ENCODE peak calls at places on chromosomes 1 and 21, in nine cellular contexts. N is endothelial cell; W is HL-60; I is choroid plexus epithelial cell; R is amygdala; F is activated CD8-positive, alpha-beta T cell treated with anti-CD3 and anti-CD28 coated beads for 36 hours; H is stimulated activated CD4-positive, alpha-beta T cell treated with anti-CD3 and anti-CD28 coated beads, Interleukin-2, amount 100 ng/mL, for 48 hours; Y is activated naive CD4-positive, alpha-beta T cell treated with Interleukin-2 at 50 U/mL for 16 hours; D is GM20000. T is an unnamed sample.
A peak's percentile ranks its signal among the peaks of the same experiment; 100 is the strongest.

GRCh38 chr1:245878585-245878984 is 628.5 kb downstream of the SMYD3 start:
- DNase-seq in N (no peak), W (no peak), I (peak; percentile 57), R (no peak), F (no peak), H (no peak), Y (no peak), D (no peak), T (no peak)

GRCh38 chr1:116891396-116892072 is 18.2 kb upstream of the PTGFRN start:
- DNase-seq in N (no peak), W (no peak), I (no peak), R (no peak), F (no peak), H (no peak), Y (no peak), D (no peak), T (no peak)

GRCh38 chr1:191671236-191671635 is 487.0 kb upstream of the RGS18 start:
- DNase-seq in N (no peak), W (no peak), I (no peak), R (no peak), F (no peak), H (no peak), Y (no peak), D (no peak), T (no peak)

GRCh38 chr21:26140185-26140584 is 30.4 kb downstream of the APP start:
- DNase-seq in N (no peak), W (peak; percentile 50), I (peak; percentile 100), R (no peak), F (no peak), H (no peak), Y (no peak), D (no peak), T (peak; percentile 100)

GRCh38 chr1:230458509-230458908 is 32.4 kb upstream of the PGBD5 start:
- DNase-seq in N (no peak), W (no peak), I (peak; percentile 46), R (no peak), F (no peak), H (no peak), Y (no peak), D (no peak), T (peak; percentile 1)

GRCh38 chr1:182135946-182136345 is 74.4 kb upstream of the ZNF648 start:
- DNase-seq in N (no peak), W (no peak), I (no peak), R (no peak), F (no peak), H (no peak), Y (no peak), D (no peak), T (no peak)

GRCh38 chr1:8347635-8348034 is 29.7 kb downstream of the SLC45A1 start:
- DNase-seq in N (no peak), W (no peak), I (no peak), R (no peak), F (no peak), H (no peak), Y (no peak), D (no peak), T (no peak)

GRCh38 chr1:247376659-247377058 is 39.3 kb upstream of the NLRP3 start:
- DNase-seq in N (peak; percentile 38), W (no peak), I (no peak), R (no peak), F (no peak), H (no peak), Y (no peak), D (no peak), T (no peak)

GRCh38 chr1:13798120-13798519 is 98.1 kb downstream of the PRDM2 start:
- DNase-seq in N (no peak), W (no peak), I (no peak), R (no peak), F (no peak), H (no peak), Y (no peak), D (no peak), T (no peak)

GRCh38 chr1:7341145-7341900 is 429.8 kb upstream of the VAMP3 start:
- DNase-seq in N (no peak), W (no peak), I (peak; percentile 80), R (peak; percentile 2), F (no peak), H (no peak), Y (no peak), D (no peak), T (peak; percentile 72)

GRCh38 chr1:216210081-216210480 is 213.2 kb downstream of the USH2A start:
- DNase-seq in N (no peak), W (no peak), I (peak; percentile 2), R (no peak), F (no peak), H (no peak), Y (no peak), D (no peak), T (no peak)

GRCh38 chr1:236507022-236507700 is 16.6 kb upstream of the LGALS8 start:
- DNase-seq in N (no peak), W (no peak), I (peak; percentile 66), R (no peak), F (no peak), H (no peak), Y (no peak), D (no peak), T (peak; percentile 94)

GRCh38 chr21:45920824-45921600 is 60.6 kb upstream of the COL6A1 start:
- DNase-seq in N (no peak), W (no peak), I (no peak), R (no peak), F (no peak), H (no peak), Y (no peak), D (no peak), T (no peak)

GRCh38 chr1:91789273-91789997 is 96.5 kb downstream of the TGFBR3 start:
- DNase-seq in N (no peak), W (no peak), I (no peak), R (no peak), F (no peak), H (no peak), Y (no peak), D (no peak), T (no peak)

GRCh38 chr21:46112731-46113215 is 14.9 kb downstream of the COL6A2 start:
- DNase-seq in N (no peak), W (no peak), I (no peak), R (no peak), F (peak; percentile 0), H (no peak), Y (no peak), D (no peak), T (no peak)

GRCh38 chr21:41411449-41412089 is 14.5 kb upstream of the MX1 start:
- DNase-seq in N (no peak), W (no peak), I (no peak), R (no peak), F (peak; percentile 44), H (no peak), Y (no peak), D (no peak), T (peak; percentile 7)

T was measured in amniotic epithelial cell.